ENCODE peak calls at places on chromosome 16, in five cellular contexts. V is activated T-cell treated with anti-CD3 and anti-CD28 coated beads for 1 hour; J is HEK293T; X is BJ; K is stimulated activated CD4-positive, alpha-beta T cell treated with anti-CD3 and anti-CD28 coated beads, Interleukin-12 subunit alpha, Interleukin-12 subunit beta, amount 100 ng/mL, for 48 hours. N is an unnamed sample.

GRCh38 chr16:75311383-75311938 is 60.0 kb upstream of the BCAR1 start:
- DNase-seq in X (no peak), K (no peak), V (no peak), J (no peak), N (no peak)

GRCh38 chr16:8963010-8963824 is 489 bp downstream of the USP7 start:
- DNase-seq in X (no peak), K (no peak), V (no peak), J (no peak), N (no peak)

GRCh38 chr16:47198180-47198575 is 54.4 kb upstream of the NETO2 start:
- DNase-seq in V (no peak), K (no peak), J (no peak), X (no peak), N (no peak)

GRCh38 chr16:83807327-83807709 is 460 bp upstream of the HSBP1 start:
- DNase-seq in K (no peak), J (no peak), X (no peak), V (no peak), N (no peak)

GRCh38 chr16:52581530-52581929 is 34.6 kb upstream of the TOX3 start:
- DNase-seq in K (no peak), V (no peak), X (no peak), J (peak; percentile 9), N (no peak)

GRCh38 chr16:57723170-57723569 is 12.4 kb upstream of the KATNB1 start:
- DNase-seq in K (no peak), X (no peak), V (no peak), J (peak; percentile 42), N (no peak)

GRCh38 chr16:69112285-69113129 is 7.1 kb downstream of the HAS3 start:
- DNase-seq in J (peak; percentile 84), K (peak; percentile 55), V (no peak), X (no peak), N (no peak)

GRCh38 chr16:1363501-1364041 is 11.8 kb downstream of the GNPTG start:
- DNase-seq in V (peak; percentile 65), K (peak; percentile 64), X (no peak), J (peak; percentile 87), N (peak; percentile 48)

N was measured in effector CD8-positive, alpha-beta T cell.